ENCODE peak calls at places on chromosome 21, in nine cellular contexts. M, S, R, E, Z, T, L, P and X are unnamed samples.

GRCh38 chr21:34968414-34969333 is 80.4 kb downstream of the RUNX1 start:
- DNase-seq in M (no peak), S (no peak), R (no peak), E (no peak), Z (no peak), T (no peak), L (no peak), P (no peak), X (no peak)

GRCh38 chr21:20020032-20020431 is 978.2 kb upstream of the NCAM2 start:
- DNase-seq in M (no peak), S (no peak), R (no peak), E (no peak), Z (no peak), T (no peak), L (no peak), P (no peak), X (no peak)

GRCh38 chr21:42539931-42540343 is 26.3 kb downstream of the SLC37A1 start:
- DNase-seq in M (no peak), S (no peak), R (no peak), E (no peak), Z (no peak), T (no peak), L (no peak), P (no peak), X (peak)

GRCh38 chr21:43664358-43664757 is 5.0 kb downstream of the RRP1B start:
- DNase-seq in M (no peak), S (no peak), R (no peak), E (no peak), Z (no peak), T (no peak), L (no peak), P (no peak), X (no peak)

GRCh38 chr21:21730524-21730923 is 732.3 kb downstream of the NCAM2 start:
- DNase-seq in M (no peak), S (no peak), R (no peak), E (no peak), Z (no peak), T (no peak), L (no peak), P (no peak), X (no peak)

GRCh38 chr21:38234395-38235142 is 22.2 kb upstream of the KCNJ15 start:
- DNase-seq in M (no peak), S (no peak), R (no peak), E (no peak), Z (no peak), T (no peak), L (peak), P (no peak), X (no peak)

GRCh38 chr21:34351786-34352241 is 12.0 kb upstream of the KCNE2 start:
- DNase-seq in M (peak), S (no peak), R (peak), E (no peak), Z (no peak), T (no peak), L (peak), P (no peak), X (no peak)

GRCh38 chr21:17257784-17258183 is 255.1 kb upstream of the CXADR start:
- DNase-seq in M (no peak), S (no peak), R (no peak), E (no peak), Z (no peak), T (no peak), L (no peak), P (no peak), X (no peak)

GRCh38 chr21:35995522-35996088 is 64.7 kb downstream of the SETD4 start:
- DNase-seq in M (no peak), S (no peak), R (no peak), E (no peak), Z (no peak), T (no peak), L (no peak), P (no peak), X (no peak)

GRCh38 chr21:45551816-45552695 is 9.8 kb upstream of the SLC19A1 start:
- DNase-seq in M (no peak), S (no peak), R (no peak), E (peak), Z (no peak), T (no peak), L (no peak), P (no peak), X (peak)

GRCh38 chr21:33244781-33245105 is 15.0 kb downstream of the IFNAR2 start:
- DNase-seq in M (no peak), S (no peak), R (no peak), E (no peak), Z (no peak), T (no peak), L (no peak), P (no peak), X (no peak)

GRCh38 chr21:41695513-41695912 is 71.3 kb downstream of the RIPK4 start:
- DNase-seq in M (no peak), S (no peak), R (no peak), E (no peak), Z (no peak), T (no peak), L (no peak), P (no peak), X (no peak)

GRCh38 chr21:41098076-41098475 is 69.9 kb upstream of the BACE2 start:
- DNase-seq in M (no peak), S (no peak), R (no peak), E (no peak), Z (no peak), T (no peak), L (no peak), P (no peak), X (no peak)

GRCh38 chr21:42649122-42650032 is 4.0 kb upstream of the PDE9A start:
- DNase-seq in M (no peak), S (no peak), R (no peak), E (no peak), Z (no peak), T (no peak), L (no peak), P (peak), X (no peak)

GRCh38 chr21:38869946-38870345 is 64.2 kb downstream of the ETS2 start:
- DNase-seq in M (no peak), S (no peak), R (no peak), E (no peak), Z (no peak), T (no peak), L (no peak), P (no peak), X (no peak)

GRCh38 chr21:35850029-35850428 is 210.3 kb downstream of the SETD4 start:
- DNase-seq in M (no peak), S (no peak), R (no peak), E (no peak), Z (no peak), T (no peak), L (no peak), P (no peak), X (no peak)

GRCh38 chr21:26117324-26117971 is 53.1 kb downstream of the APP start:
- DNase-seq in M (no peak), S (no peak), R (no peak), E (no peak), Z (no peak), T (no peak), L (no peak), P (no peak), X (no peak)

GRCh38 chr21:29080454-29080930 is 7.0 kb upstream of the CCT8 start:
- DNase-seq in M (no peak), S (no peak), R (peak), E (no peak), Z (no peak), T (no peak), L (no peak), P (no peak), X (no peak)

GRCh38 chr21:25578070-25578961 is 29.0 kb downstream of the MRPL39 start:
- DNase-seq in M (no peak), S (no peak), R (no peak), E (no peak), Z (no peak), T (peak), L (no peak), P (no peak), X (no peak)

GRCh38 chr21:44949161-44950015 is 9.6 kb downstream of the SLX9 start:
- DNase-seq in M (peak), S (peak), R (peak), E (peak), Z (peak), T (peak), L (peak), P (peak), X (peak)